ENCODE peak calls at places on chromosomes 7 and 10, in five cellular contexts. One of them, this sample, is unnamed.
A peak's percentile ranks its signal among the peaks of the same experiment; 100 is the strongest.

GRCh38 chr7:30796105-30796869 is 25.1 kb downstream of the MINDY4 start:
- DNase-seq in kidney: no peak
- DNase-seq in heart right ventricle: no peak
- DNase-seq in fibroblast of mammary gland: peak; percentile 73
- DNase-seq in glutamatergic neuron: no peak
- DNase-seq in this sample: peak; percentile 62

GRCh38 chr10:24414597-24414996 is 205.7 kb downstream of the KIAA1217 start:
- DNase-seq in kidney: no peak
- DNase-seq in heart right ventricle: no peak
- DNase-seq in fibroblast of mammary gland: no peak
- DNase-seq in glutamatergic neuron: no peak
- DNase-seq in this sample: no peak

GRCh38 chr10:98269435-98269912 is 1.5 kb upstream of the LOXL4 start:
- DNase-seq in kidney: peak; percentile 95
- DNase-seq in heart right ventricle: peak; percentile 86
- DNase-seq in fibroblast of mammary gland: peak; percentile 71
- DNase-seq in glutamatergic neuron: peak; percentile 47
- DNase-seq in this sample: peak; percentile 68

GRCh38 chr10:74705361-74705980 is 120.9 kb upstream of the KAT6B start:
- DNase-seq in kidney: no peak
- DNase-seq in heart right ventricle: no peak
- DNase-seq in fibroblast of mammary gland: no peak
- DNase-seq in glutamatergic neuron: no peak
- DNase-seq in this sample: no peak

GRCh38 chr7:45863715-45864114 is 9.2 kb downstream of the CCDC201 start:
- DNase-seq in kidney: no peak
- DNase-seq in heart right ventricle: no peak
- DNase-seq in fibroblast of mammary gland: no peak
- DNase-seq in glutamatergic neuron: peak; percentile 47
- DNase-seq in this sample: peak; percentile 16

GRCh38 chr7:25025218-25025671 is 45.3 kb upstream of the OSBPL3 start:
- DNase-seq in kidney: no peak
- DNase-seq in heart right ventricle: no peak
- DNase-seq in fibroblast of mammary gland: peak; percentile 79
- DNase-seq in glutamatergic neuron: no peak
- DNase-seq in this sample: peak; percentile 93

GRCh38 chr10:74361678-74362077 is 210.7 kb downstream of the ADK start:
- DNase-seq in kidney: no peak
- DNase-seq in heart right ventricle: no peak
- DNase-seq in fibroblast of mammary gland: no peak
- DNase-seq in glutamatergic neuron: no peak
- DNase-seq in this sample: no peak

GRCh38 chr7:79495544-79496272 is 42.2 kb upstream of the MAGI2 start:
- DNase-seq in kidney: no peak
- DNase-seq in heart right ventricle: no peak
- DNase-seq in fibroblast of mammary gland: peak; percentile 72
- DNase-seq in glutamatergic neuron: no peak
- DNase-seq in this sample: peak; percentile 83

GRCh38 chr7:30585675-30586074 is 9.0 kb upstream of the GARS1 start:
- DNase-seq in kidney: no peak
- DNase-seq in heart right ventricle: no peak
- DNase-seq in fibroblast of mammary gland: peak; percentile 28
- DNase-seq in glutamatergic neuron: no peak
- DNase-seq in this sample: no peak

GRCh38 chr10:118966131-118967125 is 63.1 kb upstream of the NANOS1 start:
- DNase-seq in kidney: no peak
- DNase-seq in heart right ventricle: peak; percentile 21
- DNase-seq in fibroblast of mammary gland: peak; percentile 21
- DNase-seq in glutamatergic neuron: no peak
- DNase-seq in this sample: no peak

GRCh38 chr10:48836605-48837004 is 103.0 kb downstream of the LRRC18 start:
- DNase-seq in kidney: no peak
- DNase-seq in heart right ventricle: peak; percentile 45
- DNase-seq in fibroblast of mammary gland: no peak
- DNase-seq in glutamatergic neuron: no peak
- DNase-seq in this sample: no peak

GRCh38 chr10:6766061-6766460 is 186.0 kb upstream of the PRKCQ start:
- DNase-seq in kidney: no peak
- DNase-seq in heart right ventricle: no peak
- DNase-seq in fibroblast of mammary gland: peak; percentile 91
- DNase-seq in glutamatergic neuron: no peak
- DNase-seq in this sample: no peak

GRCh38 chr10:95391570-95392249 is 100.9 kb upstream of the PDLIM1 start:
- DNase-seq in kidney: peak; percentile 67
- DNase-seq in heart right ventricle: no peak
- DNase-seq in fibroblast of mammary gland: peak; percentile 39
- DNase-seq in glutamatergic neuron: no peak
- DNase-seq in this sample: peak; percentile 79

GRCh38 chr7:143015926-143016490 is 10.9 kb downstream of the OR9A2 start:
- DNase-seq in kidney: no peak
- DNase-seq in heart right ventricle: no peak
- DNase-seq in fibroblast of mammary gland: peak; percentile 75
- DNase-seq in glutamatergic neuron: no peak
- DNase-seq in this sample: peak; percentile 47

GRCh38 chr7:66505531-66506451 is 122.9 kb upstream of the KCTD7 start:
- DNase-seq in kidney: peak; percentile 72
- DNase-seq in heart right ventricle: no peak
- DNase-seq in fibroblast of mammary gland: peak; percentile 17
- DNase-seq in glutamatergic neuron: no peak
- DNase-seq in this sample: no peak

GRCh38 chr10:110056822-110057221 is 49.0 kb downstream of the ADD3 start:
- DNase-seq in kidney: no peak
- DNase-seq in heart right ventricle: no peak
- DNase-seq in fibroblast of mammary gland: peak; percentile 29
- DNase-seq in glutamatergic neuron: no peak
- DNase-seq in this sample: peak; percentile 73

GRCh38 chr10:134205-134742 is 981 bp upstream of the ZMYND11 start:
- DNase-seq in kidney: no peak
- DNase-seq in heart right ventricle: no peak
- DNase-seq in fibroblast of mammary gland: peak; percentile 10
- DNase-seq in glutamatergic neuron: peak; percentile 58
- DNase-seq in this sample: peak; percentile 14

GRCh38 chr7:138126928-138127327 is 50.7 kb downstream of the AKR1D1 start:
- DNase-seq in kidney: no peak
- DNase-seq in heart right ventricle: no peak
- DNase-seq in fibroblast of mammary gland: no peak
- DNase-seq in glutamatergic neuron: no peak
- DNase-seq in this sample: no peak

GRCh38 chr10:24382596-24382978 is 173.6 kb downstream of the KIAA1217 start:
- DNase-seq in kidney: no peak
- DNase-seq in heart right ventricle: no peak
- DNase-seq in fibroblast of mammary gland: no peak
- DNase-seq in glutamatergic neuron: no peak
- DNase-seq in this sample: no peak

GRCh38 chr10:99966306-99966705 is 43.4 kb downstream of the DNMBP start:
- DNase-seq in kidney: no peak
- DNase-seq in heart right ventricle: no peak
- DNase-seq in fibroblast of mammary gland: peak; percentile 92
- DNase-seq in glutamatergic neuron: no peak
- DNase-seq in this sample: peak; percentile 69

GRCh38 chr7:129006636-129007414 is 48.1 kb downstream of the TNPO3 start:
- DNase-seq in kidney: no peak
- DNase-seq in heart right ventricle: no peak
- DNase-seq in fibroblast of mammary gland: no peak
- DNase-seq in glutamatergic neuron: no peak
- DNase-seq in this sample: no peak

DNA sequence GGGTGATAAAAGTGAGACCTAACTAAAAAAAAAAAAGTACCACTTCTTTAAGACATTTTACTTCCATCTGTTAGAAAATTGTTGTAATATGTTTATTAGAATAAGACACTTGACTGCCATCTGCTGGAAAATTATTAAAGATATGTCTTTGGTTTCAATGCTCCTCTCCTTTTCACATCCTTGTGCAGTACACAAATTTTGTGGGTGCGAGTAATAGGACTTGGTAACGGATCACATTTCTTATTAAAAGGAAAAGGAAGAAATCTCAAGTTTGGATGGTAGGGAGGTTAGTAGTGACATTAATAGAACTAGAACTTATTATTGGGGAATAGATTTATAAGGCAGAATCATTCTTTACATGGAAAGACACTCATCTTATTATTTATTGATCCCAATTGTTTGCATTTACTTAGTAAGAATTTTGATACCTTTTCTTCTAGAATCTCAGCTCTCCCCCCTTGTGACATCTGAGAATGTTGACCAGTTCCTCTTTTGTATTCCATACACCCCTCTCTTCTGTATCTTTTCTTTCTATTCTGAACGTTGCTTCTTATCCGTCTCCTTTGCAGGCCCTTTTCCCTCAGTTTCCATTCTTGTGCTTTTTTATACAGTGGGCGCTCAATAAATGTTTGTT is 43.0 kb upstream of the RPA3 start:
- DNase-seq in kidney: no peak
- DNase-seq in heart right ventricle: no peak
- DNase-seq in fibroblast of mammary gland: peak; percentile 75
- DNase-seq in glutamatergic neuron: no peak
- DNase-seq in this sample: peak; percentile 82
- TF ChIP-seq CTCF in kidney: peak; percentile 13
- TF ChIP-seq CTCF in heart right ventricle: peak; percentile 52
- TF ChIP-seq CTCF in fibroblast of mammary gland: peak; percentile 42
- TF ChIP-seq CTCF in glutamatergic neuron: no peak
- TF ChIP-seq CTCF in this sample: peak; percentile 40

GRCh38 chr10:86103391-86104101 is 263.0 kb downstream of the GRID1 start:
- DNase-seq in kidney: no peak
- DNase-seq in heart right ventricle: no peak
- DNase-seq in fibroblast of mammary gland: no peak
- DNase-seq in glutamatergic neuron: no peak
- DNase-seq in this sample: no peak
- TF ChIP-seq CTCF in kidney: no peak
- TF ChIP-seq CTCF in heart right ventricle: no peak
- TF ChIP-seq CTCF in fibroblast of mammary gland: no peak
- TF ChIP-seq CTCF in glutamatergic neuron: no peak
- TF ChIP-seq CTCF in this sample: no peak

DNA sequence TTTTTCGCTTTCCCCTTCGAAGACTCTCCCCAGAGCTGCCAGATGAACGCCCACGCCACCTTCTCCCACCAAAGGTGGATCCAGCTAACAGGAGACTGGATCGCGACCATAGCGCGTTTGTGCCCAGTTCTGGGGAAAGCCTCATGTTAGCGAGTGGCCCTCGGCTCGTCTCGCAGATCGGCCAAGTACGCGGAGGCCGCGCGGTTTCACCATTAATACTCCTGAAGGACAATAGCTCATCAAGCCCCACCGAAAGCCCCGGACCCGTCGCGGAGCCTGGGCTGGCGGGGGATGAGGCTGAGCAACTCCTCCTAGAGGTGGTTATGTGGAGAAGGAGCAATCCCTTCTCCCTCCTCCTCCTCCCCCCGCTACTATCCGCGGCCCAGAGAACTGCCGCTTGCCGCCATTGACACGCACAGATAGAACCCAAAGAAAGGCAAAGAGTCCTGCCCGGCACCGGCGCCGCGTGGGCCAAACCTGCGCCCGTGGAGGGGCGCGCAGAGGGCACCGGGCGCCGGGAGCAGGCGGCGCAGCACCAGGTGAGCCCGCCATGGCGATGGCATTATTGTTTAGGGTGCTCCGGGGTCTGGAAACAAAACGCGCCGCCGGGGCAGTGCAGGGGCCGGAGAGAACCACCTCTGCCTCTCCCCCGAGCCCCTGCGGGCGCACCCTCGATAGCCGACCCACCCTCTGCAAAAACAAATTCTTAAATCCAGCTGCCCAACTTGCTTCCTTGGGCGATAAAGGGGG is at the start of gene MACROH2A2:
- DNase-seq in kidney: peak; percentile 87
- DNase-seq in heart right ventricle: peak; percentile 59
- DNase-seq in fibroblast of mammary gland: peak; percentile 57
- DNase-seq in glutamatergic neuron: peak; percentile 81
- DNase-seq in this sample: peak; percentile 72
- TF ChIP-seq CTCF in kidney: peak; percentile 36
- TF ChIP-seq CTCF in heart right ventricle: peak; percentile 28
- TF ChIP-seq CTCF in fibroblast of mammary gland: peak; percentile 33
- TF ChIP-seq CTCF in glutamatergic neuron: peak; percentile 17
- TF ChIP-seq CTCF in this sample: peak; percentile 60

DNA sequence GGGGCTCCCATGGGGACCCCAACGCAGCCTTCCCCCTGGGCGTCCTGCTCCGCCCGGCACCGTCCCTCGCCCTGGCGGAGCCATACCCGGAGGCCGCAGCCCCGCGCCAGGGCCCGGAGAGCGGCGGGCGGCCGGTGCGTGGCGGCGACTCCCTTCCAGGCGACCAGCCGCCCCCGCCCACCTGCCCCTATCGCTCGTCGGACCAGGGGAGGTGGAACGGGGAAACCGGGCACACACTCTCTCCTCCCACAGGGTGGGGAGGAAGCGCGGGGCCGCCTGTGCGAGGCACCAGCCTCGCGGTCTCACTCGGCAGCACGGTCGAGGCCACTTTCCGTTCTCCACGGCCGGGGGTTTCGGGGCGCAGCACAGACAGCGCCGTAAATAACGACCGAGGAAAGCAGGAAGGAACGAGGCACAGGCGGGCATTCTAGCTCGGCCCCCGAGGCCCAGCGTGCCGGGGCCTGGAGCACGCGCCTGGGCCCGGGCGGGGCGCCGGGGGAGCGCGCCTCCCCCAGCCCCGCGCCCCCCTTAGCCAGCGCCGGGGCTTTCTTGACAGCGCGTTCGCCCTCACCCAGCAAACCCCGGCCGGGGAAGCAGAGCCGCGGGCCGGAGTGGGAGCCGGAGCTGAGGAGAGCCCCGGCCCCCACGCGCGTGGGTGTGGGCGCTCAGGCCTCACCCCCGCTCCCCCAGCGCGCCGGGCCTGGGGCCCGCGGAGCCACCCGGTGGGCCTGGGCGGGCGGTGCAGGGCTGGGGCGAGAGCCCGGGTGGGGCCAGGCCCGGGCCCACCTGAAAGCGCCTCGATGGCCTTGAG is 936 bp downstream of the IGF2BP3 start:
- DNase-seq in kidney: no peak
- DNase-seq in heart right ventricle: no peak
- DNase-seq in fibroblast of mammary gland: no peak
- DNase-seq in glutamatergic neuron: peak; percentile 68
- DNase-seq in this sample: peak; percentile 24
- TF ChIP-seq CTCF in kidney: no peak
- TF ChIP-seq CTCF in heart right ventricle: no peak
- TF ChIP-seq CTCF in fibroblast of mammary gland: no peak
- TF ChIP-seq CTCF in glutamatergic neuron: no peak
- TF ChIP-seq CTCF in this sample: no peak

GRCh38 chr7:119711104-119711503 is 561.9 kb upstream of the KCND2 start:
- DNase-seq in kidney: no peak
- DNase-seq in heart right ventricle: no peak
- DNase-seq in fibroblast of mammary gland: no peak
- DNase-seq in glutamatergic neuron: no peak
- DNase-seq in this sample: peak; percentile 13

GRCh38 chr7:119713606-119714005 is 559.4 kb upstream of the KCND2 start:
- DNase-seq in kidney: no peak
- DNase-seq in heart right ventricle: no peak
- DNase-seq in fibroblast of mammary gland: no peak
- DNase-seq in glutamatergic neuron: no peak
- DNase-seq in this sample: no peak
- TF ChIP-seq CTCF in kidney: no peak
- TF ChIP-seq CTCF in heart right ventricle: no peak
- TF ChIP-seq CTCF in fibroblast of mammary gland: no peak
- TF ChIP-seq CTCF in glutamatergic neuron: no peak
- TF ChIP-seq CTCF in this sample: no peak

GRCh38 chr10:26861326-26861998 is 704 bp upstream of the ABI1 start:
- DNase-seq in kidney: no peak
- DNase-seq in heart right ventricle: no peak
- DNase-seq in fibroblast of mammary gland: no peak
- DNase-seq in glutamatergic neuron: no peak
- DNase-seq in this sample: no peak
- TF ChIP-seq CTCF in kidney: no peak
- TF ChIP-seq CTCF in heart right ventricle: no peak
- TF ChIP-seq CTCF in fibroblast of mammary gland: no peak
- TF ChIP-seq CTCF in glutamatergic neuron: peak; percentile 81
- TF ChIP-seq CTCF in this sample: no peak

This sample was measured in choroid plexus epithelial cell.